ENCODE peak calls at places on chromosomes 3 and 15, in nine cellular contexts. L, J, S, Y, Z, R, D, C and M are unnamed samples.

GRCh38 chr3:113165841-113166240 is 45.5 kb upstream of the BOC start:
- DNase-seq in L (no peak), J (peak; percentile 26), S (no peak), Y (no peak), Z (no peak), R (peak; percentile 79), D (no peak), C (no peak), M (no peak)

GRCh38 chr15:31013863-31014607 is 22.6 kb upstream of the MTMR10 start:
- DNase-seq in L (no peak), J (no peak), S (no peak), Y (peak; percentile 65), Z (no peak), R (no peak), D (no peak), C (peak; percentile 20), M (no peak)

GRCh38 chr15:58336161-58336560 is 95.6 kb upstream of the LIPC start:
- DNase-seq in L (no peak), J (no peak), S (no peak), Y (no peak), Z (no peak), R (no peak), D (no peak), C (no peak), M (no peak)

GRCh38 chr15:57150066-57150865 is 226.0 kb upstream of the CGNL1 start:
- DNase-seq in L (no peak), J (no peak), S (no peak), Y (no peak), Z (no peak), R (no peak), D (no peak), C (peak; percentile 54), M (no peak)

GRCh38 chr15:34109775-34110663 is 8.1 kb downstream of the PGBD4 start:
- DNase-seq in L (no peak), J (no peak), S (no peak), Y (no peak), Z (no peak), R (no peak), D (no peak), C (peak; percentile 56), M (no peak)

GRCh38 chr3:65532749-65533148 is 506.0 kb downstream of the MAGI1 start:
- DNase-seq in L (no peak), J (no peak), S (no peak), Y (no peak), Z (no peak), R (no peak), D (no peak), C (no peak), M (no peak)

GRCh38 chr15:70100495-70101331 is 3.0 kb upstream of the TLE3 start:
- DNase-seq in L (peak; percentile 85), J (peak; percentile 56), S (peak; percentile 71), Y (no peak), Z (no peak), R (no peak), D (peak; percentile 94), C (peak; percentile 53), M (peak; percentile 63)

GRCh38 chr15:96042734-96043224 is 287.7 kb upstream of the NR2F2 start:
- DNase-seq in L (no peak), J (no peak), S (no peak), Y (peak; percentile 77), Z (no peak), R (no peak), D (no peak), C (no peak), M (no peak)

GRCh38 chr3:84165278-84165677 is 793.5 kb upstream of the CADM2 start:
- DNase-seq in L (no peak), J (no peak), S (no peak), Y (no peak), Z (no peak), R (no peak), D (no peak), C (no peak), M (no peak)

GRCh38 chr3:126268866-126269265 is 88.3 kb downstream of the KLF15 start:
- DNase-seq in L (peak; percentile 50), J (no peak), S (no peak), Y (no peak), Z (no peak), R (peak; percentile 87), D (no peak), C (no peak), M (no peak)

GRCh38 chr3:111904376-111905241 is 45.5 kb downstream of the PHLDB2 start:
- DNase-seq in L (no peak), J (no peak), S (no peak), Y (no peak), Z (no peak), R (no peak), D (no peak), C (peak; percentile 53), M (no peak)

GRCh38 chr15:36428102-36428845 is 151.2 kb upstream of the CDIN1 start:
- DNase-seq in L (no peak), J (no peak), S (no peak), Y (no peak), Z (peak; percentile 18), R (no peak), D (no peak), C (peak; percentile 91), M (no peak)

GRCh38 chr3:124847863-124848262 is 39.3 kb downstream of the ITGB5 start:
- DNase-seq in L (no peak), J (no peak), S (no peak), Y (no peak), Z (no peak), R (no peak), D (no peak), C (no peak), M (no peak)

GRCh38 chr15:49313650-49314049 is 109.4 kb upstream of the FGF7 start:
- DNase-seq in L (no peak), J (no peak), S (no peak), Y (no peak), Z (no peak), R (no peak), D (no peak), C (no peak), M (no peak)

GRCh38 chr3:120452816-120453215 is 2.0 kb upstream of the FSTL1 start:
- DNase-seq in L (no peak), J (no peak), S (no peak), Y (no peak), Z (no peak), R (no peak), D (no peak), C (no peak), M (no peak)

GRCh38 chr15:38054488-38054887 is 120.0 kb downstream of the TMCO5A start:
- DNase-seq in L (no peak), J (no peak), S (no peak), Y (no peak), Z (no peak), R (no peak), D (no peak), C (no peak), M (no peak)

GRCh38 chr3:141306922-141307321 is 61.4 kb upstream of the ZBTB38 start:
- DNase-seq in L (no peak), J (no peak), S (no peak), Y (no peak), Z (no peak), R (no peak), D (no peak), C (no peak), M (no peak)

GRCh38 chr3:98361289-98361688 is 7.6 kb downstream of the OR5K4 start:
- DNase-seq in L (no peak), J (no peak), S (no peak), Y (peak; percentile 24), Z (no peak), R (no peak), D (no peak), C (no peak), M (no peak)

GRCh38 chr3:189258261-189258660 is 86.5 kb downstream of the TPRG1 start:
- DNase-seq in L (no peak), J (no peak), S (no peak), Y (no peak), Z (no peak), R (no peak), D (no peak), C (no peak), M (no peak)

GRCh38 chr3:189262746-189263145 is 91.0 kb downstream of the TPRG1 start:
- DNase-seq in L (no peak), J (no peak), S (no peak), Y (no peak), Z (no peak), R (no peak), D (no peak), C (no peak), M (no peak)

GRCh38 chr3:189260556-189261493 is 89.1 kb downstream of the TPRG1 start:
- DNase-seq in L (no peak), J (peak; percentile 81), S (no peak), Y (no peak), Z (no peak), R (no peak), D (no peak), C (no peak), M (no peak)
- TF ChIP-seq POLR2AphosphoS5 in L (no peak), J (peak; percentile 14), S (no peak), Y (no peak), Z (no peak), R (peak; percentile 59), D (no peak), C (no peak), M (no peak)

GRCh38 chr15:28885630-28886430 is at the start of gene APBA2:
- DNase-seq in L (no peak), J (no peak), S (no peak), Y (no peak), Z (no peak), R (no peak), D (peak; percentile 83), C (no peak), M (no peak)
- TF ChIP-seq POLR2AphosphoS5 in L (no peak), J (no peak), S (no peak), Y (no peak), Z (no peak), R (no peak), D (no peak), C (no peak), M (no peak)

GRCh38 chr15:43249699-43250203 is 17.0 kb downstream of the TGM5 start:
- DNase-seq in L (no peak), J (no peak), S (no peak), Y (peak; percentile 94), Z (no peak), R (no peak), D (no peak), C (no peak), M (no peak)
- TF ChIP-seq POLR2AphosphoS5 in L (no peak), J (no peak), S (no peak), Y (peak; percentile 33), Z (no peak), R (no peak), D (no peak), C (no peak), M (no peak)

DNA sequence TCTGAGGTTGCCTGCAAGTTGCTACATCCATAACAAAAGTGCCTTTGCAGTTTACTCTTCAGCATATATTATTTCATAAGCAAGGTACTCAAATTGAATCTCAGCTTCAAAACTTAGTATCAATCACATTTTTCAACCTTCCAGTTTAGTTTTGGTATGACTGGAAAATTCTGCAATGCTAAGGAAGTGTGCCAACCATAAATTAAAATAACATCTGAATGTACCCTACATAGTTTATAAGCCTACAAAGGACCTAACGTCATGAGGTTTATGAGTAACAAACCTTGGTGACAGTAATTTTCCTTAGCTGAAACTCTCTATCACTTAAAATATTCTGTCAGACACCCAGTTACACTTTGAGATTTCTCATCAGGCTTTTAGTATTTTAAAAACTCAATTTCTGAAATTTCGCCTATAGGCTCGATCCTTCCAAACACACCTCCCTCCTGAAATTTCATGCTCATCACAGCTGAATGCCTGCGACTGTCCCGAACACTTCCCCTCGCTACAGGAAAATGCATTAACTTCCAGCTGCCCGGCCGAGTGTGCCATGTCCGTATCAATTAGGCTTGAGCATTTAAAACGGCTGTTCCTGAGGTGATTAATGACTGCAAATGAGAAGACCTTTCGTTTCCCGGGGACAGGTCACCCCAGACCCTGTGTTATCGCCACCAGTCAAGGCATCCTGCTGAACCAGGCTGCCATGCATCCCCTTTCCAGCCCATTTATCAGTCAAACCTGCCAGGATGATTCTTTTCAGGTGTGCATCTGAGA is 63.1 kb downstream of the THBS1 start:
- DNase-seq in L (no peak), J (no peak), S (no peak), Y (no peak), Z (no peak), R (no peak), D (no peak), C (no peak), M (no peak)
- TF ChIP-seq POLR2AphosphoS5 in L (no peak), J (no peak), S (no peak), Y (no peak), Z (no peak), R (no peak), D (no peak), C (no peak), M (no peak)